ENCODE peak calls at places on chromosomes 12 and 14, in ten cellular contexts. V, I, T, A, D, W, C, B, G and J are unnamed samples.

GRCh38 chr12:10737249-10737648 is 14.1 kb upstream of the YBX3 start:
- DNase-seq in I (no peak), V (no peak), B (no peak), G (no peak), C (no peak), A (no peak), T (no peak), D (no peak), W (no peak), J (no peak)

GRCh38 chr12:26097046-26097878 is 27.6 kb downstream of the BHLHE41 start:
- DNase-seq in T (peak; percentile 76), G (peak; percentile 87), C (peak; percentile 66), A (peak; percentile 42), D (no peak), V (no peak), B (no peak), I (peak; percentile 86), W (peak; percentile 60), J (peak; percentile 79)

GRCh38 chr14:93114068-93114710 is 1.5 kb downstream of the ITPK1 start:
- DNase-seq in B (no peak), I (no peak), D (no peak), V (no peak), T (no peak), C (no peak), W (no peak), A (no peak), G (no peak), J (peak; percentile 27)

GRCh38 chr12:7075931-7076330 is 15.4 kb downstream of the C1S start:
- DNase-seq in B (no peak), W (no peak), G (peak; percentile 58), C (no peak), I (no peak), V (no peak), T (peak; percentile 82), A (no peak), D (no peak), J (no peak)

GRCh38 chr12:42684171-42685071 is 94.9 kb upstream of the PRICKLE1 start:
- DNase-seq in V (no peak), W (no peak), D (no peak), B (no peak), G (no peak), I (no peak), T (peak; percentile 23), C (no peak), A (no peak), J (no peak)

GRCh38 chr14:101497910-101498860 is 63.1 kb upstream of the DIO3 start:
- DNase-seq in C (no peak), V (no peak), T (no peak), I (peak; percentile 30), D (no peak), G (no peak), B (no peak), A (no peak), W (no peak), J (no peak)

GRCh38 chr12:98883231-98883630 is 238.1 kb downstream of the APAF1 start:
- DNase-seq in W (peak; percentile 14), C (no peak), T (no peak), V (no peak), B (no peak), A (no peak), G (no peak), D (no peak), I (no peak), J (no peak)

GRCh38 chr14:33335366-33335765 is 396.7 kb downstream of the NPAS3 start:
- DNase-seq in T (no peak), I (peak; percentile 92), V (no peak), D (no peak), B (no peak), G (no peak), C (no peak), A (no peak), W (no peak), J (peak; percentile 73)

GRCh38 chr12:65881965-65882413 is 57.7 kb downstream of the HMGA2 start:
- DNase-seq in V (no peak), C (peak; percentile 92), I (peak; percentile 79), W (no peak), A (no peak), D (peak; percentile 76), B (no peak), T (peak; percentile 38), G (peak; percentile 49), J (no peak)

GRCh38 chr12:64806593-64806992 is 17.9 kb upstream of the TBC1D30 start:
- DNase-seq in W (peak; percentile 77), B (no peak), T (peak; percentile 82), G (no peak), I (no peak), A (no peak), C (no peak), V (no peak), D (no peak), J (no peak)

GRCh38 chr14:63663428-63664142 is 21.9 kb upstream of the WDR89 start:
- DNase-seq in I (no peak), W (peak; percentile 32), G (no peak), T (no peak), D (no peak), C (no peak), V (no peak), A (no peak), B (no peak), J (peak; percentile 31)

GRCh38 chr12:93032748-93033147 is 103.7 kb upstream of the EEA1 start:
- DNase-seq in A (no peak), I (no peak), D (no peak), W (no peak), B (no peak), C (no peak), G (no peak), V (no peak), T (peak; percentile 63), J (no peak)

GRCh38 chr14:100698719-100699448 is 27.8 kb upstream of the DLK1 start:
- DNase-seq in C (no peak), G (no peak), B (no peak), A (no peak), W (no peak), D (no peak), T (no peak), V (no peak), I (no peak), J (no peak)

GRCh38 chr14:100850841-100851585 is 25.1 kb downstream of the MEG3 start:
- DNase-seq in V (peak; percentile 57), G (peak; percentile 39), I (peak; percentile 71), W (peak; percentile 46), D (peak; percentile 87), T (no peak), C (peak; percentile 78), B (peak; percentile 74), A (peak; percentile 72), J (peak; percentile 61)

GRCh38 chr12:120905856-120906384 is 1.8 kb upstream of the SPPL3 start:
- DNase-seq in T (no peak), A (no peak), W (no peak), V (no peak), I (no peak), B (no peak), C (no peak), D (no peak), G (no peak), J (no peak)

GRCh38 chr14:38103542-38104225 is 104.0 kb upstream of the SSTR1 start:
- DNase-seq in B (no peak), C (no peak), A (no peak), V (no peak), T (no peak), I (no peak), D (no peak), W (no peak), G (no peak), J (no peak)

GRCh38 chr12:30613119-30613830 is 82.4 kb downstream of the IPO8 start:
- DNase-seq in T (peak; percentile 58), V (no peak), G (no peak), I (no peak), A (no peak), C (no peak), D (no peak), W (peak; percentile 15), B (no peak), J (no peak)

GRCh38 chr12:52054838-52055741 is 3.8 kb downstream of the NR4A1 start:
- DNase-seq in A (no peak), C (no peak), T (peak; percentile 44), V (no peak), B (no peak), D (no peak), W (no peak), G (no peak), I (no peak), J (no peak)

GRCh38 chr14:36756221-36756620 is 94.6 kb downstream of the PAX9 start:
- DNase-seq in G (no peak), I (no peak), B (no peak), W (no peak), A (no peak), V (no peak), D (no peak), C (no peak), T (no peak), J (no peak)

GRCh38 chr12:9951026-9951652 is 19.0 kb upstream of the CLEC2A start:
- DNase-seq in V (peak; percentile 34), D (no peak), W (no peak), I (no peak), G (peak; percentile 48), C (no peak), T (no peak), A (peak; percentile 9), B (no peak), J (no peak)

GRCh38 chr12:78519422-78519821 is 345.2 kb upstream of the SYT1 start:
- DNase-seq in V (no peak), W (no peak), A (no peak), B (no peak), I (no peak), D (peak; percentile 19), T (no peak), G (no peak), C (no peak), J (no peak)

GRCh38 chr14:64688028-64688427 is 16.2 kb upstream of the PLEKHG3 start:
- DNase-seq in I (no peak), C (no peak), D (no peak), T (no peak), G (no peak), W (no peak), V (no peak), A (no peak), B (no peak), J (no peak)

GRCh38 chr12:55847603-55848329 is 5.0 kb upstream of the MMP19 start:
- DNase-seq in I (peak; percentile 80), W (peak; percentile 98), G (peak; percentile 94), T (peak; percentile 100), B (no peak), A (no peak), D (peak; percentile 85), V (no peak), C (peak; percentile 91), J (no peak)

GRCh38 chr12:76901628-76902386 is 23.0 kb upstream of the CSRP2 start:
- DNase-seq in T (no peak), B (no peak), D (no peak), A (no peak), I (no peak), C (no peak), V (no peak), G (no peak), W (no peak), J (no peak)

GRCh38 chr12:46901464-46902205 is 75.8 kb upstream of the SLC38A4 start:
- DNase-seq in V (no peak), C (no peak), I (peak; percentile 61), W (no peak), G (no peak), T (no peak), A (no peak), D (no peak), B (no peak), J (no peak)

GRCh38 chr14:31391977-31392503 is 28.3 kb downstream of the HEATR5A start:
- DNase-seq in I (no peak), A (no peak), W (no peak), G (no peak), B (no peak), D (no peak), C (no peak), V (no peak), T (no peak), J (no peak)

GRCh38 chr14:27553820-27554219 is 956.0 kb upstream of the NOVA1 start:
- DNase-seq in I (no peak), T (no peak), A (no peak), D (no peak), B (no peak), W (no peak), G (no peak), V (no peak), C (no peak), J (peak; percentile 40)

GRCh38 chr12:110246690-110247339 is 34.2 kb upstream of the ATP2A2 start:
- DNase-seq in A (no peak), B (no peak), V (no peak), C (no peak), I (peak; percentile 57), G (no peak), T (no peak), W (no peak), D (no peak), J (no peak)